ENCODE peak calls at places on chromosomes 6 and 20, in eight cellular contexts. X is T-helper 9 cell, H is amygdala, R is GM12878, W is cardiac fibroblast, A is T-helper 2 cell, J is amniotic epithelial cell, K is mucosa of gallbladder. I is an unnamed sample.

GRCh38 chr20:31418307-31418706 is 12.3 kb upstream of the DEFB121 start:
- DNase-seq in X (no peak), H (no peak), R (no peak), W (no peak), A (no peak), J (no peak), K (no peak), I (no peak)

GRCh38 chr20:38275815-38276550 is 15.4 kb upstream of the KIAA1755 start:
- DNase-seq in X (no peak), H (no peak), R (no peak), W (peak), A (no peak), J (peak), K (no peak), I (no peak)

GRCh38 chr6:107264357-107264831 is 149.1 kb upstream of the BEND3 start:
- DNase-seq in X (no peak), H (no peak), R (no peak), W (peak), A (no peak), J (peak), K (no peak), I (no peak)

GRCh38 chr6:20939161-20939775 is 405.0 kb downstream of the CDKAL1 start:
- DNase-seq in X (no peak), H (no peak), R (no peak), W (no peak), A (no peak), J (no peak), K (no peak), I (no peak)

GRCh38 chr6:113362542-113363430 is 494.4 kb upstream of the MARCKS start:
- DNase-seq in X (no peak), H (no peak), R (no peak), W (no peak), A (no peak), J (peak), K (no peak), I (no peak)

GRCh38 chr6:43714311-43715055 is 26.9 kb upstream of the MRPS18A start:
- DNase-seq in X (no peak), H (no peak), R (no peak), W (peak), A (no peak), J (peak), K (no peak), I (no peak)

GRCh38 chr6:50791900-50792508 is 26.7 kb upstream of the TFAP2B start:
- DNase-seq in X (no peak), H (no peak), R (no peak), W (peak), A (no peak), J (peak), K (peak), I (no peak)

GRCh38 chr6:147560670-147561069 is 52.2 kb downstream of the SAMD5 start:
- DNase-seq in X (no peak), H (no peak), R (no peak), W (no peak), A (no peak), J (no peak), K (no peak), I (no peak)

GRCh38 chr20:44733341-44734069 is 12.2 kb upstream of the KCNK15 start:
- DNase-seq in X (peak), H (peak), R (no peak), W (peak), A (peak), J (peak), K (peak), I (peak)

GRCh38 chr6:129029778-129030177 is 146.8 kb downstream of the LAMA2 start:
- DNase-seq in X (no peak), H (no peak), R (no peak), W (no peak), A (no peak), J (peak), K (no peak), I (no peak)

I was measured in lung.